ENCODE peak calls at places on chromosomes 3 and 15, in eight cellular contexts. One of them, this sample, is unnamed.

GRCh38 chr3:169534439-169534838 is 129.1 kb downstream of the MECOM start:
- DNase-seq in sigmoid colon: no peak
- DNase-seq in IMR-90: no peak
- DNase-seq in testis: no peak
- DNase-seq in spleen: no peak
- DNase-seq in uterus: no peak
- DNase-seq in GM12878: no peak
- DNase-seq in right lobe of liver: no peak
- DNase-seq in this sample: no peak

GRCh38 chr15:69924531-69924930 is 173.2 kb downstream of the TLE3 start:
- DNase-seq in sigmoid colon: no peak
- DNase-seq in IMR-90: no peak
- DNase-seq in testis: no peak
- DNase-seq in spleen: no peak
- DNase-seq in uterus: no peak
- DNase-seq in GM12878: no peak
- DNase-seq in right lobe of liver: no peak
- DNase-seq in this sample: no peak

GRCh38 chr15:32959077-32959476 is 235.4 kb downstream of the FMN1 start:
- DNase-seq in sigmoid colon: no peak
- DNase-seq in IMR-90: peak
- DNase-seq in testis: no peak
- DNase-seq in spleen: no peak
- DNase-seq in uterus: no peak
- DNase-seq in GM12878: no peak
- DNase-seq in right lobe of liver: no peak
- DNase-seq in this sample: no peak

GRCh38 chr3:71517206-71517855 is 66.2 kb downstream of the FOXP1 start:
- DNase-seq in sigmoid colon: no peak
- DNase-seq in IMR-90: no peak
- DNase-seq in testis: no peak
- DNase-seq in spleen: no peak
- DNase-seq in uterus: no peak
- DNase-seq in GM12878: no peak
- DNase-seq in right lobe of liver: no peak
- DNase-seq in this sample: no peak

GRCh38 chr3:150407051-150407817 is 864 bp upstream of the TSC22D2 start:
- DNase-seq in sigmoid colon: no peak
- DNase-seq in IMR-90: peak
- DNase-seq in testis: no peak
- DNase-seq in spleen: no peak
- DNase-seq in uterus: no peak
- DNase-seq in GM12878: no peak
- DNase-seq in right lobe of liver: no peak
- DNase-seq in this sample: no peak

GRCh38 chr3:20344400-20344959 is 158.5 kb upstream of the SGO1 start:
- DNase-seq in sigmoid colon: no peak
- DNase-seq in IMR-90: no peak
- DNase-seq in testis: no peak
- DNase-seq in spleen: no peak
- DNase-seq in uterus: no peak
- DNase-seq in GM12878: no peak
- DNase-seq in right lobe of liver: no peak
- DNase-seq in this sample: no peak

GRCh38 chr3:47162695-47163022 is 1.3 kb downstream of the SETD2 start:
- DNase-seq in sigmoid colon: no peak
- DNase-seq in IMR-90: peak
- DNase-seq in testis: no peak
- DNase-seq in spleen: no peak
- DNase-seq in uterus: no peak
- DNase-seq in GM12878: no peak
- DNase-seq in right lobe of liver: no peak
- DNase-seq in this sample: peak

GRCh38 chr3:65351753-65352152 is 664.0 kb upstream of the ADAMTS9 start:
- DNase-seq in sigmoid colon: no peak
- DNase-seq in IMR-90: no peak
- DNase-seq in testis: no peak
- DNase-seq in spleen: no peak
- DNase-seq in uterus: no peak
- DNase-seq in GM12878: no peak
- DNase-seq in right lobe of liver: no peak
- DNase-seq in this sample: no peak

GRCh38 chr3:160801386-160802118 is 45.5 kb downstream of the PPM1L start:
- DNase-seq in sigmoid colon: peak
- DNase-seq in IMR-90: peak
- DNase-seq in testis: peak
- DNase-seq in spleen: no peak
- DNase-seq in uterus: peak
- DNase-seq in GM12878: no peak
- DNase-seq in right lobe of liver: peak
- DNase-seq in this sample: peak

GRCh38 chr3:177860236-177860635 is 663.0 kb upstream of the TBL1XR1 start:
- DNase-seq in sigmoid colon: no peak
- DNase-seq in IMR-90: no peak
- DNase-seq in testis: no peak
- DNase-seq in spleen: no peak
- DNase-seq in uterus: no peak
- DNase-seq in GM12878: no peak
- DNase-seq in right lobe of liver: no peak
- DNase-seq in this sample: no peak

GRCh38 chr15:74635228-74635627 is 19.6 kb downstream of the CLK3 start:
- DNase-seq in sigmoid colon: no peak
- DNase-seq in IMR-90: peak
- DNase-seq in testis: peak
- DNase-seq in spleen: peak
- DNase-seq in uterus: no peak
- DNase-seq in GM12878: no peak
- DNase-seq in right lobe of liver: peak
- DNase-seq in this sample: peak

GRCh38 chr3:69720824-69721223 is 18.4 kb upstream of the MITF start:
- DNase-seq in sigmoid colon: no peak
- DNase-seq in IMR-90: no peak
- DNase-seq in testis: no peak
- DNase-seq in spleen: no peak
- DNase-seq in uterus: no peak
- DNase-seq in GM12878: no peak
- DNase-seq in right lobe of liver: no peak
- DNase-seq in this sample: no peak

GRCh38 chr3:69719723-69720122 is 19.5 kb upstream of the MITF start:
- DNase-seq in sigmoid colon: no peak
- DNase-seq in IMR-90: no peak
- DNase-seq in testis: no peak
- DNase-seq in spleen: no peak
- DNase-seq in uterus: no peak
- DNase-seq in GM12878: no peak
- DNase-seq in right lobe of liver: no peak
- DNase-seq in this sample: no peak

GRCh38 chr3:69725994-69726571 is 13.2 kb upstream of the MITF start:
- DNase-seq in sigmoid colon: no peak
- DNase-seq in IMR-90: no peak
- DNase-seq in testis: no peak
- DNase-seq in spleen: no peak
- DNase-seq in uterus: no peak
- DNase-seq in GM12878: no peak
- DNase-seq in right lobe of liver: no peak
- DNase-seq in this sample: no peak

GRCh38 chr3:69724722-69725435 is 14.4 kb upstream of the MITF start:
- DNase-seq in sigmoid colon: no peak
- DNase-seq in IMR-90: no peak
- DNase-seq in testis: no peak
- DNase-seq in spleen: no peak
- DNase-seq in uterus: no peak
- DNase-seq in GM12878: no peak
- DNase-seq in right lobe of liver: no peak
- DNase-seq in this sample: peak

DNA sequence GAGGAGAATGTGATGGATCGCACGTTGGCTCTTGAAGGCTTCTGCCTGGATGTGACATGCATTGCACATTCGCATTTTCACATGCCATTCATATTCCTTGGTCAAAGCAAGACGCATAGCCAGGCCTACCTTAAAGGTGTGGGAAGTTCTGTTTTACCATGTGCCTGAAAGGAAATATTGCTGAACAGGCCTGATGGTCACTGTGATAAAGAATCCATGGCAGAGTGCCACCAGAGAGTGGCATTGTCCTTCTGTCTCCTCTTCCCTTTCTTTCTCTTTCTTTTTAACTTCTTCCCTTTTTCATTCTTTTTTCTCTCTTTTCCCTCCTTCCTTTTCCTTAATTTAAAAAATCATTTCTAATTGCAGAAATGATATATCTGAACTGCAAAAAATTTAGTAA is 15.9 kb upstream of the MITF start:
- DNase-seq in sigmoid colon: no peak
- DNase-seq in IMR-90: no peak
- DNase-seq in testis: no peak
- DNase-seq in spleen: no peak
- DNase-seq in uterus: no peak
- DNase-seq in GM12878: no peak
- DNase-seq in right lobe of liver: no peak
- DNase-seq in this sample: no peak
- TF ChIP-seq POLR2A in sigmoid colon: no peak
- TF ChIP-seq POLR2A in IMR-90: no peak
- TF ChIP-seq POLR2A in testis: no peak
- TF ChIP-seq POLR2A in spleen: no peak
- TF ChIP-seq POLR2A in uterus: no peak
- TF ChIP-seq POLR2A in GM12878: no peak
- TF ChIP-seq POLR2A in right lobe of liver: no peak
- TF ChIP-seq POLR2A in this sample: no peak

GRCh38 chr3:11435420-11435819 is 163.2 kb downstream of the ATG7 start:
- DNase-seq in sigmoid colon: no peak
- DNase-seq in IMR-90: no peak
- DNase-seq in testis: no peak
- DNase-seq in spleen: no peak
- DNase-seq in uterus: no peak
- DNase-seq in GM12878: no peak
- DNase-seq in right lobe of liver: no peak
- DNase-seq in this sample: no peak

GRCh38 chr3:11434697-11435096 is 162.5 kb downstream of the ATG7 start:
- DNase-seq in sigmoid colon: no peak
- DNase-seq in IMR-90: no peak
- DNase-seq in testis: peak
- DNase-seq in spleen: no peak
- DNase-seq in uterus: no peak
- DNase-seq in GM12878: no peak
- DNase-seq in right lobe of liver: no peak
- DNase-seq in this sample: no peak

GRCh38 chr3:11437506-11437905 is 165.3 kb downstream of the ATG7 start:
- DNase-seq in sigmoid colon: no peak
- DNase-seq in IMR-90: no peak
- DNase-seq in testis: no peak
- DNase-seq in spleen: no peak
- DNase-seq in uterus: no peak
- DNase-seq in GM12878: no peak
- DNase-seq in right lobe of liver: no peak
- DNase-seq in this sample: no peak

GRCh38 chr3:11436775-11437174 is 164.6 kb downstream of the ATG7 start:
- DNase-seq in sigmoid colon: no peak
- DNase-seq in IMR-90: no peak
- DNase-seq in testis: no peak
- DNase-seq in spleen: no peak
- DNase-seq in uterus: no peak
- DNase-seq in GM12878: no peak
- DNase-seq in right lobe of liver: no peak
- DNase-seq in this sample: no peak

DNA sequence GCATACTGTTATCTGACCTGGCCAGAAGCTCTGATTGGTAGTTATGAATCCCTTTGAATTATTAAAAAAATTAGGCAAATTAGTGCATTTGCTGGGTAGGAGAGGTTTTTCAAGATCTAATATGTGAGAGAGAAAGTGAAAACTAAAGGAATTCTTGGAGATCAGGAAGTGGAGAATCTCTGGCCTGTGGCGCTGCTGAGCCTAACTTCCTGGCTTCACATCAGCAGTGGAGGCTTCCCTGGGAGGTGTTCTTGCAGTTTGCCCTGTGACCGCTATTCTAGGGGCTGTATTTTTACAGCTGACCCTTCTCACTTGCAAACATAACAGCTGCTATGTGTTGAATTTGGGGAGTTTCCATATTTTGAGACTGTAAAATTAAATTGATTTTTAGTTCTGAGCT is 166.4 kb downstream of the ATG7 start:
- DNase-seq in sigmoid colon: peak
- DNase-seq in IMR-90: peak
- DNase-seq in testis: peak
- DNase-seq in spleen: no peak
- DNase-seq in uterus: peak
- DNase-seq in GM12878: no peak
- DNase-seq in right lobe of liver: no peak
- DNase-seq in this sample: no peak
- TF ChIP-seq CTCF in sigmoid colon: no peak
- TF ChIP-seq CTCF in IMR-90: no peak
- TF ChIP-seq CTCF in testis: no peak
- TF ChIP-seq CTCF in spleen: no peak
- TF ChIP-seq CTCF in uterus: peak
- TF ChIP-seq CTCF in GM12878: no peak
- TF ChIP-seq CTCF in right lobe of liver: no peak
- TF ChIP-seq CTCF in this sample: no peak

DNA sequence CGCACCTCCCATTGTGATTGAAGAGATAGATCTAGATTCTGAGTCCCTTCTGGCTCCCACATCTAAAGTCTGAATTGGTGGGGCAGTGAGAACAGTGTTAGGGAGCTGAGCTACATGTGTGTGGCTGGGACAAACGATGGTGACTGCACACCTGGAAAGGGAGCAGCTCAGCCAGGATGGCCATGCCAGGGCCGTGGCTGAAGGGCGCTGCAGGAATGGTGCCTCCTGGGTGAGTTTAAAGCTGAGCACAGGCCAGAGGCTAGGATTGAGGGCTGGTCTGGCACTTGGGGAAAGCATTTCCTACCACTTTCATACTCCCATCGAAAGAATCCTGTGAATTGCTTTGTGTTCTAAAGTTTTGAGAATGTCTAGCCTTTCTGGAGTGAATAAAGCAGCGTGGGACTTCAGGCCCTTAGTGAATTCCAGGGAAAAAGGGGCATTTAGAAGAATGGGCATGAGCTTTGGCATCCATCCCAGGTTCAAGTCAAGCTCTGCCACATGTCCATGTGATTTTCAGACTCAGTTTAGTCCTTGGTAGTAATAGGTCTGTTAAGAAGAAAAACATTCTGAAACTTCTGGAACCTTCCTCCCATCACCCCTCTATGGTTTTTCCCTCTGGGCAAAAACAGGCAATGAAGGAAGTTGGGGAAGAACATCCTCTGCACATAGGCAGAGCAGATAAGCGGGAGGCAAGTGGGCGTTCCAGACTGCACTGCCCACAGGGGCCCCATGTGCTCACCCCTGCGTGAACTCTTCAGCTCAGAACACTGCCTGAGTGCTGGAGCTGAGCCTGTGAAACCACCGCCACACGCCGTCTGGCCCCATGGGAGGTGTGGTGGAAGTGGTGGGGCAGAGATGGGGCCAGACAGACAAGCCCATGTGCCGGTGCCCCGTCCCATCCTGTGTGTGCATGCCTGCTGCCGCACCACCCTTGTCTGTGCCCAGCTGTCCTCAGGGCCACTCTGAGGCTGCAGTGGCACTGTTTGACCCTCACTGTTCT is 12.9 kb upstream of the CPNE9 start:
- DNase-seq in sigmoid colon: no peak
- DNase-seq in IMR-90: no peak
- DNase-seq in testis: peak
- DNase-seq in spleen: peak
- DNase-seq in uterus: no peak
- DNase-seq in GM12878: peak
- DNase-seq in right lobe of liver: no peak
- DNase-seq in this sample: peak
- TF ChIP-seq POLR2A in sigmoid colon: no peak
- TF ChIP-seq POLR2A in IMR-90: no peak
- TF ChIP-seq POLR2A in testis: no peak
- TF ChIP-seq POLR2A in spleen: no peak
- TF ChIP-seq POLR2A in uterus: no peak
- TF ChIP-seq POLR2A in GM12878: peak
- TF ChIP-seq POLR2A in right lobe of liver: no peak
- TF ChIP-seq POLR2A in this sample: no peak

GRCh38 chr3:39443530-39443929 is 23.9 kb upstream of the MOBP start:
- DNase-seq in sigmoid colon: no peak
- DNase-seq in IMR-90: no peak
- DNase-seq in testis: no peak
- DNase-seq in spleen: no peak
- DNase-seq in uterus: no peak
- DNase-seq in GM12878: no peak
- DNase-seq in right lobe of liver: no peak
- DNase-seq in this sample: no peak
- TF ChIP-seq CTCF in sigmoid colon: no peak
- TF ChIP-seq CTCF in IMR-90: no peak
- TF ChIP-seq CTCF in testis: no peak
- TF ChIP-seq CTCF in spleen: no peak
- TF ChIP-seq CTCF in uterus: no peak
- TF ChIP-seq CTCF in GM12878: no peak
- TF ChIP-seq CTCF in right lobe of liver: no peak
- TF ChIP-seq CTCF in this sample: no peak

This sample was measured in NB4.